ENCODE peak calls at places on chromosomes 2 and 18, in five cellular contexts. One of them, this sample, is unnamed.

GRCh38 chr2:196234672-196235071 is 63.3 kb upstream of the STK17B start:
- DNase-seq in A549: no peak
- DNase-seq in endothelial cell of umbilical vein: no peak
- DNase-seq in K562: peak
- DNase-seq in WTC11: no peak
- DNase-seq in this sample: no peak

GRCh38 chr18:67359868-67360838 is 156.4 kb downstream of the DSEL start:
- DNase-seq in A549: peak
- DNase-seq in endothelial cell of umbilical vein: peak
- DNase-seq in K562: no peak
- DNase-seq in WTC11: no peak
- DNase-seq in this sample: no peak

GRCh38 chr2:101704046-101704466 is 6.5 kb downstream of the MAP4K4 start:
- DNase-seq in A549: peak
- DNase-seq in endothelial cell of umbilical vein: peak
- DNase-seq in K562: no peak
- DNase-seq in WTC11: no peak
- DNase-seq in this sample: no peak

GRCh38 chr2:88131201-88131998 is 3.5 kb upstream of the FABP1 start:
- DNase-seq in A549: no peak
- DNase-seq in endothelial cell of umbilical vein: no peak
- DNase-seq in K562: no peak
- DNase-seq in WTC11: no peak
- DNase-seq in this sample: no peak

GRCh38 chr2:174971868-174972781 is 33.1 kb downstream of the CHN1 start:
- DNase-seq in A549: peak
- DNase-seq in endothelial cell of umbilical vein: peak
- DNase-seq in K562: no peak
- DNase-seq in WTC11: no peak
- DNase-seq in this sample: no peak

GRCh38 chr2:16425462-16426336 is 239.9 kb downstream of the CYRIA start:
- DNase-seq in A549: peak
- DNase-seq in endothelial cell of umbilical vein: no peak
- DNase-seq in K562: no peak
- DNase-seq in WTC11: no peak
- DNase-seq in this sample: no peak

GRCh38 chr2:216287251-216287650 is 85.0 kb downstream of the MARCHF4 start:
- DNase-seq in A549: no peak
- DNase-seq in endothelial cell of umbilical vein: no peak
- DNase-seq in K562: no peak
- DNase-seq in WTC11: no peak
- DNase-seq in this sample: no peak

GRCh38 chr18:72107647-72108046 is 436.5 kb downstream of the CBLN2 start:
- DNase-seq in A549: peak
- DNase-seq in endothelial cell of umbilical vein: peak
- DNase-seq in K562: no peak
- DNase-seq in WTC11: peak
- DNase-seq in this sample: peak

GRCh38 chr2:65424391-65424790 is 8.0 kb downstream of the SPRED2 start:
- DNase-seq in A549: no peak
- DNase-seq in endothelial cell of umbilical vein: no peak
- DNase-seq in K562: no peak
- DNase-seq in WTC11: no peak
- DNase-seq in this sample: no peak

GRCh38 chr2:239290618-239291504 is 110.0 kb downstream of the HDAC4 start:
- DNase-seq in A549: no peak
- DNase-seq in endothelial cell of umbilical vein: no peak
- DNase-seq in K562: no peak
- DNase-seq in WTC11: peak
- DNase-seq in this sample: no peak

GRCh38 chr18:30562231-30562630 is 480.3 kb downstream of the DSC3 start:
- DNase-seq in A549: no peak
- DNase-seq in endothelial cell of umbilical vein: no peak
- DNase-seq in K562: no peak
- DNase-seq in WTC11: no peak
- DNase-seq in this sample: no peak

GRCh38 chr18:59690216-59691045 is 6.8 kb downstream of the CCBE1 start:
- DNase-seq in A549: no peak
- DNase-seq in endothelial cell of umbilical vein: no peak
- DNase-seq in K562: no peak
- DNase-seq in WTC11: no peak
- DNase-seq in this sample: peak

GRCh38 chr2:221787561-221787960 is 215.5 kb upstream of the EPHA4 start:
- DNase-seq in A549: no peak
- DNase-seq in endothelial cell of umbilical vein: no peak
- DNase-seq in K562: no peak
- DNase-seq in WTC11: no peak
- DNase-seq in this sample: no peak

GRCh38 chr18:5456577-5457466 is 87.0 kb downstream of the EPB41L3 start:
- DNase-seq in A549: no peak
- DNase-seq in endothelial cell of umbilical vein: peak
- DNase-seq in K562: no peak
- DNase-seq in WTC11: peak
- DNase-seq in this sample: no peak

GRCh38 chr2:219836647-219837177 is 209.3 kb downstream of the SLC4A3 start:
- DNase-seq in A549: peak
- DNase-seq in endothelial cell of umbilical vein: no peak
- DNase-seq in K562: no peak
- DNase-seq in WTC11: no peak
- DNase-seq in this sample: no peak

GRCh38 chr2:128494640-128495321 is 176.1 kb upstream of the HS6ST1 start:
- DNase-seq in A549: no peak
- DNase-seq in endothelial cell of umbilical vein: peak
- DNase-seq in K562: no peak
- DNase-seq in WTC11: no peak
- DNase-seq in this sample: no peak

GRCh38 chr2:40734797-40735196 is 282.9 kb upstream of the SLC8A1 start:
- DNase-seq in A549: no peak
- DNase-seq in endothelial cell of umbilical vein: no peak
- DNase-seq in K562: no peak
- DNase-seq in WTC11: no peak
- DNase-seq in this sample: no peak

GRCh38 chr2:236782938-236783337 is 213.3 kb downstream of the ACKR3 start:
- DNase-seq in A549: peak
- DNase-seq in endothelial cell of umbilical vein: peak
- DNase-seq in K562: no peak
- DNase-seq in WTC11: no peak
- DNase-seq in this sample: no peak

GRCh38 chr2:163778045-163778753 is 42.4 kb upstream of the FIGN start:
- DNase-seq in A549: peak
- DNase-seq in endothelial cell of umbilical vein: peak
- DNase-seq in K562: no peak
- DNase-seq in WTC11: no peak
- DNase-seq in this sample: no peak

GRCh38 chr18:34115409-34116081 is 109.2 kb downstream of the NOL4 start:
- DNase-seq in A549: no peak
- DNase-seq in endothelial cell of umbilical vein: no peak
- DNase-seq in K562: no peak
- DNase-seq in WTC11: no peak
- DNase-seq in this sample: no peak

GRCh38 chr2:11270891-11271290 is 73.5 kb downstream of the ROCK2 start:
- DNase-seq in A549: no peak
- DNase-seq in endothelial cell of umbilical vein: no peak
- DNase-seq in K562: no peak
- DNase-seq in WTC11: no peak
- DNase-seq in this sample: no peak

GRCh38 chr18:78673516-78674321 is 305.9 kb upstream of the SALL3 start:
- DNase-seq in A549: no peak
- DNase-seq in endothelial cell of umbilical vein: no peak
- DNase-seq in K562: no peak
- DNase-seq in WTC11: no peak
- DNase-seq in this sample: no peak

GRCh38 chr18:13379062-13379800 is 160.7 kb downstream of the LDLRAD4 start:
- DNase-seq in A549: no peak
- DNase-seq in endothelial cell of umbilical vein: no peak
- DNase-seq in K562: no peak
- DNase-seq in WTC11: no peak
- DNase-seq in this sample: no peak

GRCh38 chr2:33644215-33644614 is 45.1 kb upstream of the FAM98A start:
- DNase-seq in A549: no peak
- DNase-seq in endothelial cell of umbilical vein: no peak
- DNase-seq in K562: no peak
- DNase-seq in WTC11: no peak
- DNase-seq in this sample: no peak

GRCh38 chr2:2103320-2103719 is 227.8 kb downstream of the MYT1L start:
- DNase-seq in A549: no peak
- DNase-seq in endothelial cell of umbilical vein: no peak
- DNase-seq in K562: no peak
- DNase-seq in WTC11: no peak
- DNase-seq in this sample: no peak

GRCh38 chr2:69652206-69652605 is 8.7 kb upstream of the AAK1 start:
- DNase-seq in A549: peak
- DNase-seq in endothelial cell of umbilical vein: no peak
- DNase-seq in K562: no peak
- DNase-seq in WTC11: no peak
- DNase-seq in this sample: no peak

GRCh38 chr18:13562494-13563029 is 163.8 kb downstream of the FAM210A start:
- DNase-seq in A549: no peak
- DNase-seq in endothelial cell of umbilical vein: no peak
- DNase-seq in K562: no peak
- DNase-seq in WTC11: no peak
- DNase-seq in this sample: no peak

GRCh38 chr2:746697-747096 is 69.5 kb upstream of the TMEM18 start:
- DNase-seq in A549: no peak
- DNase-seq in endothelial cell of umbilical vein: no peak
- DNase-seq in K562: no peak
- DNase-seq in WTC11: no peak
- DNase-seq in this sample: no peak

GRCh38 chr2:753123-753522 is 75.9 kb upstream of the TMEM18 start:
- DNase-seq in A549: no peak
- DNase-seq in endothelial cell of umbilical vein: no peak
- DNase-seq in K562: no peak
- DNase-seq in WTC11: no peak
- DNase-seq in this sample: no peak

GRCh38 chr2:747774-748351 is 70.7 kb upstream of the TMEM18 start:
- DNase-seq in A549: no peak
- DNase-seq in endothelial cell of umbilical vein: no peak
- DNase-seq in K562: no peak
- DNase-seq in WTC11: no peak
- DNase-seq in this sample: no peak

GRCh38 chr2:751474-751873 is 74.3 kb upstream of the TMEM18 start:
- DNase-seq in A549: no peak
- DNase-seq in endothelial cell of umbilical vein: no peak
- DNase-seq in K562: no peak
- DNase-seq in WTC11: no peak
- DNase-seq in this sample: no peak

DNA sequence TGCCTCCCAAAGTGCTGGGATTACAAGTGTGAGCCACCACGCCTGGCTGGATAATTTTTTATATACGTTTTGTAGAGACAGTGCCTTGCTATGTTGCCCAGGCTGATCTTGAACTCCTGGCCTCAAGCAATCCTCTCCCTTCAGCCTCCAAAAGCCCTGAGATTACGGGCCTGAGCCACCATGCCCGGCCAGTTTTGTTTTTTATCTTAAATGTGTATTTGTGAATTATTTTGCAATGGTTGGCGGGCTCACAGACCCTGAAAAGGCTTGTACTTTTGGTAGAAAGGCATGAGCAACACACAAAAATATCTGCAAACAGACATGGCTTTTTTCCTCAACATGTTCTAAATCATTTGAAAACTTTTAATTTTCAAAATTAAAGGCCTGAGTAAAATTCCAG is 73.4 kb upstream of the TMEM18 start:
- DNase-seq in A549: no peak
- DNase-seq in endothelial cell of umbilical vein: no peak
- DNase-seq in K562: no peak
- DNase-seq in WTC11: no peak
- DNase-seq in this sample: no peak
- TF ChIP-seq JUN in A549: no peak
- TF ChIP-seq JUN in endothelial cell of umbilical vein: no peak
- TF ChIP-seq JUN in K562: no peak
- TF ChIP-seq JUN in WTC11: no peak
- TF ChIP-seq JUN in this sample: no peak

GRCh38 chr2:94874277-94874997 is 3.2 kb downstream of the TEKT4 start:
- DNase-seq in A549: peak
- DNase-seq in endothelial cell of umbilical vein: peak
- DNase-seq in K562: peak
- DNase-seq in WTC11: peak
- DNase-seq in this sample: no peak
- TF ChIP-seq JUN in A549: no peak
- TF ChIP-seq JUN in endothelial cell of umbilical vein: no peak
- TF ChIP-seq JUN in K562: no peak
- TF ChIP-seq JUN in WTC11: no peak
- TF ChIP-seq JUN in this sample: no peak

DNA sequence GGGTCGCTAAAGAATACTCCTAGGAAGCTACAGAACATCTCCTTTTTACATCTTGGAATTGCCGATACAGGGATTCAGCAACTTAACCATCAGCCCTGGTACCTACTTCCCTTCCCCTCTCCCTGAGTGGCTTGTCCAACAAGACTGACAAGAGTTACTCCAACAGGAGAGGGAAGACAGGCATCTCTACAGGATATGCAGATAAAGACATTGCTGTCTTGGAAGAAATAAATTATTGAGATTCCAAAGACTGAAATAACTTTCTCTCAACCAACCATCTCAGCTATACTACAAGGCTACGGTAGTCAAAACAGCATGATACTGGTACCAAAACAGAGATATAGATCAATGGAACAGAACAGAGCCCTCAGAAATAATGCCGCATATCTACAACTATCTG is 87.2 kb downstream of the TRABD2A start:
- DNase-seq in A549: no peak
- DNase-seq in endothelial cell of umbilical vein: no peak
- DNase-seq in K562: no peak
- DNase-seq in WTC11: no peak
- DNase-seq in this sample: no peak
- TF ChIP-seq JUN in A549: no peak
- TF ChIP-seq JUN in endothelial cell of umbilical vein: no peak
- TF ChIP-seq JUN in K562: no peak
- TF ChIP-seq JUN in WTC11: no peak
- TF ChIP-seq JUN in this sample: no peak

GRCh38 chr18:77077836-77078456 is 54.6 kb downstream of the MBP start:
- DNase-seq in A549: no peak
- DNase-seq in endothelial cell of umbilical vein: no peak
- DNase-seq in K562: no peak
- DNase-seq in WTC11: no peak
- DNase-seq in this sample: no peak
- TF ChIP-seq JUN in A549: no peak
- TF ChIP-seq JUN in endothelial cell of umbilical vein: no peak
- TF ChIP-seq JUN in K562: no peak
- TF ChIP-seq JUN in WTC11: no peak
- TF ChIP-seq JUN in this sample: no peak

This sample was measured in H1.